ENCODE peak calls at places on chromosomes 4 and X, in nine cellular contexts. L, P, W, C, E, D, T, Z and S are unnamed samples.

GRCh38 chrX:34467437-34467836 is 189.6 kb downstream of the TMEM47 start:
- DNase-seq in L (no peak), P (no peak), W (no peak), C (peak), E (no peak), D (no peak), T (no peak), Z (peak), S (no peak)

GRCh38 chr4:42767669-42768068 is 110.8 kb upstream of the ATP8A1 start:
- DNase-seq in L (no peak), P (no peak), W (no peak), C (no peak), E (no peak), D (no peak), T (no peak), Z (no peak), S (no peak)

GRCh38 chrX:149962859-149963757 is 24.8 kb upstream of the EOLA2 start:
- DNase-seq in L (peak), P (no peak), W (peak), C (peak), E (peak), D (peak), T (peak), Z (peak), S (no peak)

GRCh38 chr4:67934628-67935027 is 28.7 kb downstream of the TMPRSS11A start:
- DNase-seq in L (no peak), P (no peak), W (no peak), C (no peak), E (no peak), D (no peak), T (no peak), Z (peak), S (no peak)

GRCh38 chrX:13733506-13733905 is 914 bp downstream of the TRAPPC2 start:
- DNase-seq in L (no peak), P (no peak), W (no peak), C (no peak), E (no peak), D (no peak), T (no peak), Z (no peak), S (no peak)

GRCh38 chr4:102492531-102493241 is 8.5 kb upstream of the NFKB1 start:
- DNase-seq in L (no peak), P (no peak), W (no peak), C (no peak), E (no peak), D (no peak), T (no peak), Z (no peak), S (no peak)

GRCh38 chr4:1766336-1767057 is 26.6 kb upstream of the FGFR3 start:
- DNase-seq in L (no peak), P (no peak), W (peak), C (no peak), E (no peak), D (no peak), T (no peak), Z (no peak), S (no peak)

GRCh38 chrX:55127692-55128091 is 38.9 kb downstream of the PAGE2 start:
- DNase-seq in L (no peak), P (no peak), W (no peak), C (no peak), E (no peak), D (no peak), T (no peak), Z (peak), S (no peak)

GRCh38 chrX:73398185-73398914 is 48.5 kb upstream of the CDX4 start:
- DNase-seq in L (no peak), P (no peak), W (no peak), C (no peak), E (no peak), D (no peak), T (no peak), Z (no peak), S (no peak)

GRCh38 chrX:40085714-40086113 is 12.0 kb downstream of the BCOR start:
- DNase-seq in L (no peak), P (no peak), W (no peak), C (no peak), E (no peak), D (no peak), T (no peak), Z (no peak), S (no peak)

GRCh38 chr4:26213317-26213716 is 107.5 kb upstream of the RBPJ start:
- DNase-seq in L (no peak), P (no peak), W (no peak), C (no peak), E (no peak), D (no peak), T (no peak), Z (no peak), S (no peak)

GRCh38 chrX:31608651-31609050 is 536.8 kb upstream of the FTHL17 start:
- DNase-seq in L (no peak), P (no peak), W (no peak), C (no peak), E (no peak), D (no peak), T (no peak), Z (no peak), S (no peak)

GRCh38 chr4:6991771-6992557 is 51.2 kb upstream of the TADA2B start:
- DNase-seq in L (no peak), P (no peak), W (no peak), C (peak), E (no peak), D (no peak), T (peak), Z (peak), S (peak)

GRCh38 chr4:165058676-165059075 is 5.0 kb downstream of the TRIM75 start:
- DNase-seq in L (no peak), P (no peak), W (no peak), C (no peak), E (no peak), D (no peak), T (no peak), Z (no peak), S (no peak)

GRCh38 chrX:2540426-2540942 is 39.7 kb upstream of the DHRSX start:
- DNase-seq in L (no peak), P (no peak), W (no peak), C (no peak), E (no peak), D (no peak), T (no peak), Z (no peak), S (no peak)

GRCh38 chr4:42562016-42562415 is 94.9 kb downstream of the ATP8A1 start:
- DNase-seq in L (no peak), P (no peak), W (no peak), C (no peak), E (no peak), D (no peak), T (no peak), Z (no peak), S (no peak)

GRCh38 chrX:151753313-151754041 is 18.9 kb downstream of the CNGA2 start:
- DNase-seq in L (no peak), P (peak), W (peak), C (peak), E (peak), D (peak), T (peak), Z (peak), S (peak)

GRCh38 chrX:7170903-7171302 is 22.9 kb upstream of the PUDP start:
- DNase-seq in L (peak), P (no peak), W (no peak), C (peak), E (no peak), D (peak), T (no peak), Z (no peak), S (no peak)

DNA sequence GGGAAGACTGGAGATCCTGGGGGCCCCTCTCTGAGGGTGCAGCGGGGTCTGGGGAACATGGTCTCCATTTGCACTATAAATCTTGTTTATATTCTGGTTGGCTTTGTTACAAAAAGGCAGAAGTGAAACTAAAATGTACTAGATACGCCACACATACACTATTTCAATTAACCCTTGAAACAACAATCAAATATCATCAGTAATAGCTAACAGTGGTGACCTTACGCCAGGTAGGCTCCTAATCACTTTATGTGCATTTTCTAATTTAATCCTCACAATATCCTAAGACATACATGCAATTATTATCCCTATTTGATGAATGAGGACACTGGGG is 35.1 kb downstream of the TBC1D9 start:
- DNase-seq in L (no peak), P (no peak), W (no peak), C (no peak), E (no peak), D (peak), T (no peak), Z (no peak), S (no peak)
- H3K4me3 ChIP-seq in L (no peak), P (peak), W (no peak), C (no peak), E (no peak), D (peak), T (no peak), Z (no peak), S (no peak)

GRCh38 chr4:153735901-153736461 is 23.8 kb downstream of the RNF175 start:
- DNase-seq in L (no peak), P (no peak), W (no peak), C (no peak), E (no peak), D (no peak), T (no peak), Z (peak), S (no peak)
- H3K4me3 ChIP-seq in L (no peak), P (no peak), W (no peak), C (no peak), E (no peak), D (no peak), T (no peak), Z (no peak), S (no peak)

GRCh38 chr4:186701788-186702187 is 21.9 kb downstream of the FAT1 start:
- DNase-seq in L (no peak), P (no peak), W (no peak), C (no peak), E (no peak), D (no peak), T (no peak), Z (no peak), S (no peak)
- H3K4me3 ChIP-seq in L (no peak), P (peak), W (no peak), C (no peak), E (peak), D (no peak), T (no peak), Z (no peak), S (no peak)

GRCh38 chr4:133637161-133637560 is 488.1 kb downstream of the PCDH10 start:
- DNase-seq in L (no peak), P (no peak), W (no peak), C (no peak), E (no peak), D (no peak), T (no peak), Z (no peak), S (no peak)
- H3K4me3 ChIP-seq in L (no peak), P (no peak), W (no peak), C (no peak), E (no peak), D (no peak), T (no peak), Z (no peak), S (no peak)

GRCh38 chrX:8730812-8731578 is 942 bp downstream of the ANOS1 start:
- DNase-seq in L (no peak), P (no peak), W (no peak), C (no peak), E (no peak), D (no peak), T (no peak), Z (peak), S (no peak)
- H3K4me3 ChIP-seq in L (no peak), P (peak), W (peak), C (peak), E (peak), D (no peak), T (peak), Z (peak), S (peak)

DNA sequence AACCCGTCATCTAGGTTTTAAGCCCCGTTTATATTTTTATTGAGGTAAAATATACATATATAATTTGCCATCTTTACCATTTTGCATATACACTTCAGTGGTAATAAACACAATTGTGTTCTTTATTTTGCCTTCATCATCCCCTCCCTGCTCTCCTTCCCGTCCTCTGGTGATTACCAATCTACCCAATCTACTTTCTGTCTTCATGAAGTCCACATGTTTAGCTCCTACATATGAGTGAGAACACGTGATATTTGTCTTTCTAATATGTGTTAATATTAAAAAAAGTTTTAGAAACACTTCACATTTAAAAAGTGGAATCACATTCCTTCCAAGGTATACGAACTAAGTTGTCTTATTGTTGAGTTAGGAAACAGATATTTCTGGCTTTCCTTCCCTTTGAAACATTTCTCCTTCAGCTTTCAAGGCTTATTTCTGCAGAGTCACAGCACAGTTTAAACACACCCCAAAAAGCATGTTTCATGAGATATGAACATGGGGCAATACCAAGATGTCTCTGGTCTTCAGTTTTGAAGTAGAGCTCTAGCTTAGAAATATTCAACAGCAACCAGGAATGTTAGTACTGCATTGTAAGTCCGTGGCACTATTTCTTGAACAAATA is 35.9 kb downstream of the GYPA start:
- DNase-seq in L (no peak), P (no peak), W (no peak), C (no peak), E (no peak), D (no peak), T (no peak), Z (no peak), S (no peak)
- H3K4me3 ChIP-seq in L (no peak), P (no peak), W (no peak), C (no peak), E (no peak), D (no peak), T (no peak), Z (no peak), S (no peak)

GRCh38 chrX:47234583-47234982 is 1.8 kb downstream of the USP11 start:
- DNase-seq in L (no peak), P (no peak), W (no peak), C (no peak), E (no peak), D (no peak), T (no peak), Z (peak), S (no peak)
- H3K4me3 ChIP-seq in L (no peak), P (peak), W (peak), C (peak), E (no peak), D (peak), T (peak), Z (peak), S (peak)

DNA sequence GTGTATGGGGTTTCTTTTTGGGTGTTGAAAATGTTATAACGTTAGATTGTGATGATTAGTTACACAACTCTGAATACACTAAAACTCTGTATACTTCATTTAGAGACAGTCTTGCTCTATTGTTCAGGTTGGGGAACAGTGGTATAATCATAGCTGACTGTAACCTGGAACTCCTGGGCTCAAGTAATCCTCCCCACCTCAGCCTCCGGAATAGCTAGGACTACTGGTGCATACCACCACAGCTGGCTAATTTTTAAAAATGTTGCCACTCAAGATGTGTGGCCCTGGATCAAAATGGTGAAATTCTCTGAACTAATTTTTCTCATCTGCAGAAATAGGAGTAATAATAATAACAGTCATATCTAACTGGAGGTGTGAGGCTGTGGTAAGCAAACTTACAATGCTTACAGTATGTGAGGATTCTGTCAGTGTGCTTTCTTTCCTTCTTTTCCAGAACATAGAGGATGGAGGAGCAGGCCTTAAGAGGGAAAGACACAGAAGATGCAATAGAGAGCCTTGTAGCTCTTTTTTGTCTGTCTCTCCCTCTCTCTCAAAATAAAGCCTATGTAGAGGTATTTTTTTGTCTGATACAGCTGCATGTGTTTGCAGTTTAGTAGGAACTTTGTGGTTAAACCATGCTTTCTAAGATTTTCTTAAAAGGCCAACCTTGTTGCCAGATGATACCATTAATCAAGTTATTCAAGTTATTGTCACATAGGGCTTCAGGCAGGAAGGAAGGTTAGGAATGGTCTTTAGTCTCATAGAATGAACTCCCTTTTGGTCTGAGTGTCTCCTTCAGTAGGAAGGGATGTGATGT is 7.5 kb downstream of the ADD1 start:
- DNase-seq in L (no peak), P (no peak), W (no peak), C (no peak), E (no peak), D (peak), T (no peak), Z (no peak), S (no peak)
- H3K4me3 ChIP-seq in L (no peak), P (no peak), W (no peak), C (no peak), E (no peak), D (no peak), T (no peak), Z (no peak), S (no peak)

DNA sequence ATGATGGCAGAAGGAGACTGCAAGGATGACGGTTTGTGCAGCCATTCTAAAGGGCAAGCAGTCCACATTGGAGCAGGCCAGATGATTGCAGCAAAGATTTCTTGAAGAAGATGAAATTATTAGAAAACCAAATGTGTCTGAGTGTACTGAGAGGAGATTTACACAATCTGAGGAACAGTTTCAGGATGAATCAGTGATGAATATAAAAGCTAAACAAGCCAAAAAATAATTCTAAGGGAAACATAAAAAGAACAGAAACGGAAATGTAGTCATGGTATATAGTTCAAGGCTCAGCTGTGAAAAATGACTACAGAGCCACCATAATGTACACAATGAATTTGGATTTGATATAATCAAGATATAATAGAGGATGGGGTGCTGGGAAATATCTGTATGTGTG is 168.5 kb downstream of the PDGFC start:
- DNase-seq in L (no peak), P (no peak), W (no peak), C (no peak), E (no peak), D (no peak), T (no peak), Z (peak), S (no peak)
- H3K4me3 ChIP-seq in L (no peak), P (no peak), W (no peak), C (no peak), E (no peak), D (no peak), T (no peak), Z (no peak), S (no peak)